ENCODE peak calls at places on chromosomes 12 and 14, in ten cellular contexts. One of them, this sample, is unnamed.

GRCh38 chr14:74937171-74937570 is 14.1 kb upstream of the RPS6KL1 start:
- DNase-seq in activated CD4-positive, alpha-beta T cell treated with anti-CD3 and anti-CD28 coated beads, Interleukin-2, amount 50 U/mL, for 1 hour: no peak
- DNase-seq in GM04504: no peak
- DNase-seq in ecto neural progenitor cell: no peak
- DNase-seq in foreskin fibroblast: no peak
- DNase-seq in stimulated activated CD8-positive, alpha-beta memory T cell treated with anti-CD3 and anti-CD28 coated beads, Interleukin-4, amount 100 ng/mL, for 24 hours: no peak
- DNase-seq in type B pancreatic cell: no peak
- DNase-seq in T1000: no peak
- DNase-seq in GM12865: no peak
- DNase-seq in testis: no peak
- DNase-seq in this sample: no peak

GRCh38 chr14:23141706-23142467 is 22.8 kb upstream of the CEBPE start:
- DNase-seq in activated CD4-positive, alpha-beta T cell treated with anti-CD3 and anti-CD28 coated beads, Interleukin-2, amount 50 U/mL, for 1 hour: no peak
- DNase-seq in GM04504: peak
- DNase-seq in ecto neural progenitor cell: no peak
- DNase-seq in foreskin fibroblast: no peak
- DNase-seq in stimulated activated CD8-positive, alpha-beta memory T cell treated with anti-CD3 and anti-CD28 coated beads, Interleukin-4, amount 100 ng/mL, for 24 hours: no peak
- DNase-seq in type B pancreatic cell: no peak
- DNase-seq in T1000: peak
- DNase-seq in GM12865: no peak
- DNase-seq in testis: peak
- DNase-seq in this sample: no peak

GRCh38 chr12:116687888-116688287 is 50.0 kb downstream of the SPRING1 start:
- DNase-seq in activated CD4-positive, alpha-beta T cell treated with anti-CD3 and anti-CD28 coated beads, Interleukin-2, amount 50 U/mL, for 1 hour: peak
- DNase-seq in GM04504: no peak
- DNase-seq in ecto neural progenitor cell: peak
- DNase-seq in foreskin fibroblast: no peak
- DNase-seq in stimulated activated CD8-positive, alpha-beta memory T cell treated with anti-CD3 and anti-CD28 coated beads, Interleukin-4, amount 100 ng/mL, for 24 hours: peak
- DNase-seq in type B pancreatic cell: no peak
- DNase-seq in T1000: no peak
- DNase-seq in GM12865: peak
- DNase-seq in testis: peak
- DNase-seq in this sample: peak

GRCh38 chr12:122203968-122204828 is 689 bp downstream of the B3GNT4 start:
- DNase-seq in activated CD4-positive, alpha-beta T cell treated with anti-CD3 and anti-CD28 coated beads, Interleukin-2, amount 50 U/mL, for 1 hour: peak
- DNase-seq in GM04504: no peak
- DNase-seq in ecto neural progenitor cell: peak
- DNase-seq in foreskin fibroblast: no peak
- DNase-seq in stimulated activated CD8-positive, alpha-beta memory T cell treated with anti-CD3 and anti-CD28 coated beads, Interleukin-4, amount 100 ng/mL, for 24 hours: no peak
- DNase-seq in type B pancreatic cell: no peak
- DNase-seq in T1000: no peak
- DNase-seq in GM12865: no peak
- DNase-seq in testis: no peak
- DNase-seq in this sample: no peak

GRCh38 chr12:113373966-113374365 is 15.6 kb downstream of the PLBD2 start:
- DNase-seq in activated CD4-positive, alpha-beta T cell treated with anti-CD3 and anti-CD28 coated beads, Interleukin-2, amount 50 U/mL, for 1 hour: no peak
- DNase-seq in GM04504: no peak
- DNase-seq in ecto neural progenitor cell: no peak
- DNase-seq in foreskin fibroblast: no peak
- DNase-seq in stimulated activated CD8-positive, alpha-beta memory T cell treated with anti-CD3 and anti-CD28 coated beads, Interleukin-4, amount 100 ng/mL, for 24 hours: no peak
- DNase-seq in type B pancreatic cell: no peak
- DNase-seq in T1000: no peak
- DNase-seq in GM12865: no peak
- DNase-seq in testis: peak
- DNase-seq in this sample: no peak

GRCh38 chr12:5584776-5585560 is 153.1 kb downstream of the NTF3 start:
- DNase-seq in activated CD4-positive, alpha-beta T cell treated with anti-CD3 and anti-CD28 coated beads, Interleukin-2, amount 50 U/mL, for 1 hour: no peak
- DNase-seq in GM04504: no peak
- DNase-seq in ecto neural progenitor cell: no peak
- DNase-seq in foreskin fibroblast: no peak
- DNase-seq in stimulated activated CD8-positive, alpha-beta memory T cell treated with anti-CD3 and anti-CD28 coated beads, Interleukin-4, amount 100 ng/mL, for 24 hours: no peak
- DNase-seq in type B pancreatic cell: no peak
- DNase-seq in T1000: no peak
- DNase-seq in GM12865: no peak
- DNase-seq in testis: no peak
- DNase-seq in this sample: no peak

GRCh38 chr12:82326905-82327503 is 31.2 kb downstream of the CCDC59 start:
- DNase-seq in activated CD4-positive, alpha-beta T cell treated with anti-CD3 and anti-CD28 coated beads, Interleukin-2, amount 50 U/mL, for 1 hour: no peak
- DNase-seq in GM04504: peak
- DNase-seq in ecto neural progenitor cell: no peak
- DNase-seq in foreskin fibroblast: peak
- DNase-seq in stimulated activated CD8-positive, alpha-beta memory T cell treated with anti-CD3 and anti-CD28 coated beads, Interleukin-4, amount 100 ng/mL, for 24 hours: no peak
- DNase-seq in type B pancreatic cell: no peak
- DNase-seq in T1000: no peak
- DNase-seq in GM12865: peak
- DNase-seq in testis: no peak
- DNase-seq in this sample: no peak

GRCh38 chr14:29749327-29749726 is 178.3 kb downstream of the PRKD1 start:
- DNase-seq in activated CD4-positive, alpha-beta T cell treated with anti-CD3 and anti-CD28 coated beads, Interleukin-2, amount 50 U/mL, for 1 hour: no peak
- DNase-seq in GM04504: no peak
- DNase-seq in ecto neural progenitor cell: no peak
- DNase-seq in foreskin fibroblast: peak
- DNase-seq in stimulated activated CD8-positive, alpha-beta memory T cell treated with anti-CD3 and anti-CD28 coated beads, Interleukin-4, amount 100 ng/mL, for 24 hours: no peak
- DNase-seq in type B pancreatic cell: no peak
- DNase-seq in T1000: no peak
- DNase-seq in GM12865: no peak
- DNase-seq in testis: no peak
- DNase-seq in this sample: no peak

GRCh38 chr12:85057370-85057963 is 21.3 kb downstream of the LRRIQ1 start:
- DNase-seq in activated CD4-positive, alpha-beta T cell treated with anti-CD3 and anti-CD28 coated beads, Interleukin-2, amount 50 U/mL, for 1 hour: no peak
- DNase-seq in GM04504: peak
- DNase-seq in ecto neural progenitor cell: no peak
- DNase-seq in foreskin fibroblast: peak
- DNase-seq in stimulated activated CD8-positive, alpha-beta memory T cell treated with anti-CD3 and anti-CD28 coated beads, Interleukin-4, amount 100 ng/mL, for 24 hours: no peak
- DNase-seq in type B pancreatic cell: no peak
- DNase-seq in T1000: peak
- DNase-seq in GM12865: peak
- DNase-seq in testis: peak
- DNase-seq in this sample: peak

GRCh38 chr12:2261708-2262107 is 208.9 kb downstream of the CACNA1C start:
- DNase-seq in activated CD4-positive, alpha-beta T cell treated with anti-CD3 and anti-CD28 coated beads, Interleukin-2, amount 50 U/mL, for 1 hour: no peak
- DNase-seq in GM04504: no peak
- DNase-seq in ecto neural progenitor cell: no peak
- DNase-seq in foreskin fibroblast: no peak
- DNase-seq in stimulated activated CD8-positive, alpha-beta memory T cell treated with anti-CD3 and anti-CD28 coated beads, Interleukin-4, amount 100 ng/mL, for 24 hours: no peak
- DNase-seq in type B pancreatic cell: no peak
- DNase-seq in T1000: no peak
- DNase-seq in GM12865: no peak
- DNase-seq in testis: no peak
- DNase-seq in this sample: no peak

This sample was measured in DND-41.